ENCODE peak calls at places on chromosome 19, in nine cellular contexts. C is NCI-H1105 treated with DMSO at 0.1 percent for 48 hours; R is stimulated activated CD8-positive, alpha-beta memory T cell treated with anti-CD3 and anti-CD28 coated beads, Interleukin-15, amount 100 ng/mL, for 1 hour; V is anterior cingulate cortex; M is kidney epithelial cell; B is hippocampal formation; N is stimulated activated CD4-positive, alpha-beta T cell treated with anti-CD3 and anti-CD28 coated beads, Interleukin-2, amount 100 ng/mL, for 24 hours; O is retinal pigment epithelial cell; Y is midbrain. L is an unnamed sample.

GRCh38 chr19:49931293-49932040 is 2.2 kb upstream of the NUP62 start:
- DNase-seq in C (no peak), R (no peak), V (no peak), M (no peak), B (no peak), N (no peak), O (no peak), Y (no peak), L (no peak)

GRCh38 chr19:18197941-18198340 is 4.9 kb downstream of the MPV17L2 start:
- DNase-seq in C (no peak), R (no peak), V (no peak), M (no peak), B (no peak), N (no peak), O (no peak), Y (no peak), L (no peak)

GRCh38 chr19:42273407-42274064 is 4.5 kb downstream of the CIC start:
- DNase-seq in C (no peak), R (no peak), V (no peak), M (no peak), B (no peak), N (no peak), O (no peak), Y (no peak), L (no peak)

GRCh38 chr19:49767380-49767779 is 579 bp downstream of the AP2A1 start:
- DNase-seq in C (no peak), R (no peak), V (no peak), M (no peak), B (no peak), N (no peak), O (no peak), Y (no peak), L (no peak)

GRCh38 chr19:32363175-32363574 is 17.8 kb downstream of the ZNF507 start:
- DNase-seq in C (no peak), R (no peak), V (no peak), M (no peak), B (no peak), N (no peak), O (no peak), Y (peak; percentile 58), L (no peak)

GRCh38 chr19:38606131-38606530 is 11.6 kb downstream of the MAP4K1 start:
- DNase-seq in C (no peak), R (no peak), V (no peak), M (no peak), B (no peak), N (no peak), O (peak; percentile 93), Y (no peak), L (no peak)

GRCh38 chr19:39277598-39277997 is 9.4 kb downstream of the IFNL2 start:
- DNase-seq in C (no peak), R (no peak), V (no peak), M (no peak), B (no peak), N (no peak), O (no peak), Y (no peak), L (no peak)

GRCh38 chr19:3234800-3235199 is 10.3 kb downstream of the CELF5 start:
- DNase-seq in C (no peak), R (no peak), V (no peak), M (no peak), B (no peak), N (peak; percentile 56), O (no peak), Y (no peak), L (no peak)

GRCh38 chr19:41821003-41821735 is 23.3 kb downstream of the LYPD4 start:
- DNase-seq in C (peak; percentile 64), R (no peak), V (no peak), M (no peak), B (no peak), N (peak; percentile 30), O (no peak), Y (peak; percentile 12), L (peak; percentile 12)

GRCh38 chr19:5147074-5147970 is 178.4 kb downstream of the KDM4B start:
- DNase-seq in C (no peak), R (no peak), V (no peak), M (no peak), B (no peak), N (no peak), O (no peak), Y (no peak), L (no peak)

GRCh38 chr19:30719991-30720329 is 347.8 kb downstream of the ZNF536 start:
- DNase-seq in C (peak; percentile 11), R (no peak), V (no peak), M (no peak), B (no peak), N (no peak), O (no peak), Y (no peak), L (no peak)

GRCh38 chr19:18710986-18711751 is 27.7 kb downstream of the CRTC1 start:
- DNase-seq in C (no peak), R (no peak), V (no peak), M (no peak), B (no peak), N (no peak), O (no peak), Y (no peak), L (no peak)